ENCODE peak calls at places on chromosomes 2 and 18, in ten cellular contexts. B, Y, F, I, T, R, Q, A, D and M are unnamed samples.

GRCh38 chr2:42844901-42845685 is 52.7 kb upstream of the HAAO start:
- DNase-seq in B (no peak), F (no peak), I (no peak), Q (peak; percentile 74), Y (no peak), T (peak; percentile 75), A (no peak), D (no peak), R (no peak), M (peak; percentile 73)

GRCh38 chr18:13290856-13291271 is 72.3 kb downstream of the LDLRAD4 start:
- DNase-seq in A (no peak), D (no peak), R (no peak), Q (no peak), F (no peak), B (peak; percentile 17), Y (no peak), I (no peak), T (no peak), M (no peak)

GRCh38 chr2:215002500-215002899 is 135.9 kb downstream of the ABCA12 start:
- DNase-seq in A (peak; percentile 6), Y (no peak), F (peak; percentile 74), I (no peak), T (no peak), B (peak; percentile 63), R (peak; percentile 54), Q (peak; percentile 81), D (peak; percentile 4), M (no peak)

GRCh38 chr18:28529644-28530043 is 352.7 kb upstream of the CDH2 start:
- DNase-seq in Q (no peak), I (no peak), T (no peak), Y (no peak), F (no peak), D (no peak), B (no peak), A (no peak), R (no peak), M (no peak)

GRCh38 chr2:328761-329160 is 40.9 kb upstream of the ALKAL2 start:
- DNase-seq in R (no peak), D (no peak), A (no peak), F (no peak), T (peak; percentile 5), B (no peak), Y (no peak), Q (no peak), I (no peak), M (no peak)

GRCh38 chr2:44348385-44348784 is 12.9 kb downstream of the PREPL start:
- DNase-seq in I (no peak), D (no peak), Y (no peak), Q (no peak), F (no peak), R (no peak), A (no peak), B (no peak), T (no peak), M (no peak)

GRCh38 chr2:2286592-2286991 is 44.5 kb downstream of the MYT1L start:
- DNase-seq in T (no peak), B (no peak), I (no peak), D (no peak), R (no peak), F (no peak), Y (no peak), Q (no peak), A (no peak), M (no peak)

GRCh38 chr2:168180914-168181313 is 66.5 kb downstream of the STK39 start:
- DNase-seq in A (no peak), I (no peak), Q (no peak), Y (no peak), R (peak; percentile 80), B (no peak), F (no peak), T (no peak), D (no peak), M (no peak)

GRCh38 chr2:240649331-240649730 is 24.1 kb downstream of the GPR35 start:
- DNase-seq in B (no peak), Y (no peak), Q (no peak), D (no peak), R (no peak), F (no peak), I (no peak), A (no peak), T (no peak), M (no peak)

GRCh38 chr2:12045864-12046291 is 299.4 kb downstream of the LPIN1 start:
- DNase-seq in B (peak; percentile 93), F (no peak), R (no peak), T (no peak), D (no peak), Q (no peak), Y (no peak), A (no peak), I (no peak), M (no peak)

GRCh38 chr2:72090781-72091482 is 56.7 kb downstream of the CYP26B1 start:
- DNase-seq in F (no peak), I (no peak), B (no peak), T (no peak), Y (no peak), R (no peak), D (no peak), Q (no peak), A (no peak), M (no peak)

GRCh38 chr18:48662021-48662661 is 123.3 kb downstream of the CTIF start:
- DNase-seq in Q (peak; percentile 63), R (no peak), A (no peak), Y (no peak), T (peak; percentile 34), D (peak; percentile 34), I (no peak), F (peak; percentile 29), B (no peak), M (peak; percentile 15)

GRCh38 chr2:112204411-112204810 is 50.4 kb downstream of the ZC3H8 start:
- DNase-seq in I (no peak), R (no peak), F (peak; percentile 10), B (no peak), T (no peak), A (no peak), Y (no peak), D (no peak), Q (no peak), M (no peak)

GRCh38 chr2:24016376-24016761 is 6.5 kb downstream of the MFSD2B start:
- DNase-seq in I (no peak), T (no peak), D (no peak), Q (no peak), F (no peak), B (no peak), R (no peak), Y (no peak), A (no peak), M (no peak)

GRCh38 chr2:240635116-240635997 is 10.1 kb downstream of the GPR35 start:
- DNase-seq in Q (no peak), Y (no peak), B (no peak), F (no peak), I (no peak), R (no peak), D (no peak), T (no peak), A (no peak), M (no peak)

GRCh38 chr2:127254386-127254981 is 34.4 kb upstream of the CYP27C1 start:
- DNase-seq in D (peak; percentile 14), Y (no peak), A (no peak), R (no peak), B (no peak), Q (no peak), I (no peak), T (no peak), F (no peak), M (peak; percentile 4)

GRCh38 chr2:95020275-95021014 is 5.1 kb upstream of the MAL start:
- DNase-seq in A (no peak), T (no peak), Y (no peak), B (no peak), D (no peak), Q (no peak), I (no peak), R (no peak), F (no peak), M (no peak)

GRCh38 chr2:36355890-36356198 is 266 bp downstream of the CRIM1 start:
- DNase-seq in F (no peak), D (no peak), B (no peak), R (no peak), A (no peak), I (no peak), Q (no peak), Y (no peak), T (no peak), M (no peak)

GRCh38 chr18:48770243-48770642 is 180.5 kb downstream of the SMAD7 start:
- DNase-seq in D (no peak), R (no peak), F (no peak), I (no peak), A (no peak), B (no peak), T (no peak), Q (no peak), Y (no peak), M (no peak)

GRCh38 chr2:234725528-234726264 is 226.1 kb upstream of the SH3BP4 start:
- DNase-seq in I (no peak), Q (no peak), B (no peak), T (no peak), Y (no peak), R (no peak), D (no peak), F (no peak), A (no peak), M (no peak)

GRCh38 chr18:57918601-57919000 is 115.5 kb upstream of the ATP8B1 start:
- DNase-seq in Q (no peak), D (no peak), B (no peak), T (no peak), A (no peak), Y (no peak), F (no peak), R (no peak), I (no peak), M (no peak)

GRCh38 chr18:48868468-48869466 is 82.0 kb downstream of the SMAD7 start:
- DNase-seq in B (peak; percentile 93), I (peak; percentile 4), Y (no peak), T (no peak), D (no peak), A (no peak), F (no peak), R (no peak), Q (peak; percentile 81), M (no peak)

GRCh38 chr18:21741511-21742322 is 1.1 kb downstream of the MIB1 start:
- DNase-seq in I (no peak), B (peak; percentile 45), F (no peak), A (no peak), R (peak; percentile 14), T (no peak), D (no peak), Y (no peak), Q (peak; percentile 22), M (no peak)

GRCh38 chr2:46632349-46632748 is 153.0 kb downstream of the TMEM247 start:
- DNase-seq in R (peak; percentile 31), B (peak; percentile 21), I (no peak), D (no peak), F (peak; percentile 28), Y (no peak), A (no peak), T (no peak), Q (peak; percentile 60), M (peak; percentile 49)

GRCh38 chr2:24831216-24831615 is 38.0 kb downstream of the CENPO start:
- DNase-seq in F (no peak), Q (no peak), R (no peak), D (no peak), B (no peak), T (no peak), I (no peak), Y (no peak), A (no peak), M (no peak)

GRCh38 chr18:35949903-35950627 is 22.4 kb upstream of the RMP24 start:
- DNase-seq in Q (peak; percentile 82), T (no peak), I (peak; percentile 36), F (peak; percentile 90), R (peak; percentile 62), A (peak; percentile 31), B (peak; percentile 56), D (peak; percentile 14), Y (no peak), M (peak; percentile 25)

GRCh38 chr2:168119519-168120141 is 127.8 kb downstream of the STK39 start:
- DNase-seq in R (peak; percentile 70), T (no peak), D (peak; percentile 28), A (no peak), F (peak; percentile 74), Y (no peak), I (no peak), Q (peak; percentile 75), B (peak; percentile 66), M (peak; percentile 15)

GRCh38 chr2:163554864-163555263 is 180.9 kb downstream of the FIGN start:
- DNase-seq in T (no peak), Q (no peak), F (no peak), A (no peak), D (no peak), R (no peak), I (no peak), B (no peak), Y (no peak), M (no peak)